ENCODE peak calls at places on chromosomes 6 and 20, in six cellular contexts. L, P, M, D, H and Y are unnamed samples.

GRCh38 chr6:11194399-11195274 is 37.8 kb downstream of the NEDD9 start:
- DNase-seq in L (no peak), P (no peak), M (peak), D (peak), H (peak), Y (no peak)

GRCh38 chr6:21971540-21971939 is 325.3 kb downstream of the PRL start:
- DNase-seq in L (no peak), P (no peak), M (no peak), D (no peak), H (no peak), Y (no peak)

GRCh38 chr20:10670521-10671220 is 3.1 kb downstream of the JAG1 start:
- DNase-seq in L (no peak), P (no peak), M (no peak), D (no peak), H (peak), Y (no peak)

GRCh38 chr20:32158351-32158750 is 48.8 kb downstream of the TM9SF4 start:
- DNase-seq in L (no peak), P (no peak), M (no peak), D (no peak), H (no peak), Y (no peak)

GRCh38 chr20:21520702-21521595 is 7.1 kb upstream of the NKX2-2 start:
- DNase-seq in L (no peak), P (no peak), M (no peak), D (peak), H (no peak), Y (no peak)

GRCh38 chr20:50312682-50313187 is 122.1 kb downstream of the CEBPB start:
- DNase-seq in L (peak), P (peak), M (no peak), D (peak), H (peak), Y (no peak)

GRCh38 chr6:115663681-115664080 is 397.0 kb downstream of the FRK start:
- DNase-seq in L (no peak), P (no peak), M (no peak), D (no peak), H (no peak), Y (no peak)

GRCh38 chr6:123520208-123520607 is 116.5 kb downstream of the TRDN start:
- DNase-seq in L (no peak), P (no peak), M (no peak), D (no peak), H (no peak), Y (no peak)

GRCh38 chr20:49561256-49561655 is 6.7 kb downstream of the PTGIS start:
- DNase-seq in L (no peak), P (no peak), M (no peak), D (no peak), H (no peak), Y (no peak)

GRCh38 chr6:11496152-11497060 is 41.1 kb upstream of the TMEM170B start:
- DNase-seq in L (no peak), P (peak), M (peak), D (peak), H (peak), Y (peak)

GRCh38 chr6:129766959-129767728 is 57.2 kb upstream of the ARHGAP18 start:
- DNase-seq in L (peak), P (no peak), M (peak), D (peak), H (peak), Y (peak)

GRCh38 chr6:7818480-7819165 is 92.0 kb downstream of the TXNDC5 start:
- DNase-seq in L (no peak), P (no peak), M (no peak), D (peak), H (no peak), Y (no peak)

GRCh38 chr6:154602708-154603107 is 92.2 kb upstream of the CNKSR3 start:
- DNase-seq in L (no peak), P (no peak), M (no peak), D (no peak), H (peak), Y (no peak)

GRCh38 chr6:150336299-150336698 is 32.5 kb upstream of the IYD start:
- DNase-seq in L (no peak), P (no peak), M (peak), D (peak), H (no peak), Y (no peak)

GRCh38 chr20:23361108-23361650 is 803 bp upstream of the GZF1 start:
- DNase-seq in L (no peak), P (no peak), M (peak), D (peak), H (peak), Y (no peak)

GRCh38 chr6:8047466-8048292 is 16.5 kb downstream of the BLOC1S5 start:
- DNase-seq in L (no peak), P (no peak), M (no peak), D (no peak), H (peak), Y (no peak)

GRCh38 chr6:17877196-17877889 is 110.1 kb downstream of the KIF13A start:
- DNase-seq in L (no peak), P (no peak), M (no peak), D (peak), H (peak), Y (no peak)

GRCh38 chr6:82867946-82868345 is 197.7 kb downstream of the UBE3D start:
- DNase-seq in L (no peak), P (no peak), M (no peak), D (no peak), H (no peak), Y (no peak)

GRCh38 chr20:63864545-63864977 is 509 bp upstream of the TPD52L2 start:
- DNase-seq in L (no peak), P (no peak), M (no peak), D (no peak), H (no peak), Y (no peak)

GRCh38 chr6:72787521-72788031 is 165.7 kb downstream of the KCNQ5 start:
- DNase-seq in L (no peak), P (peak), M (peak), D (peak), H (peak), Y (no peak)

GRCh38 chr6:107264357-107264831 is 149.1 kb upstream of the BEND3 start:
- DNase-seq in L (no peak), P (no peak), M (peak), D (peak), H (peak), Y (no peak)

GRCh38 chr6:54935739-54936138 is 89.2 kb downstream of the FAM83B start:
- DNase-seq in L (no peak), P (no peak), M (peak), D (peak), H (peak), Y (no peak)

DNA sequence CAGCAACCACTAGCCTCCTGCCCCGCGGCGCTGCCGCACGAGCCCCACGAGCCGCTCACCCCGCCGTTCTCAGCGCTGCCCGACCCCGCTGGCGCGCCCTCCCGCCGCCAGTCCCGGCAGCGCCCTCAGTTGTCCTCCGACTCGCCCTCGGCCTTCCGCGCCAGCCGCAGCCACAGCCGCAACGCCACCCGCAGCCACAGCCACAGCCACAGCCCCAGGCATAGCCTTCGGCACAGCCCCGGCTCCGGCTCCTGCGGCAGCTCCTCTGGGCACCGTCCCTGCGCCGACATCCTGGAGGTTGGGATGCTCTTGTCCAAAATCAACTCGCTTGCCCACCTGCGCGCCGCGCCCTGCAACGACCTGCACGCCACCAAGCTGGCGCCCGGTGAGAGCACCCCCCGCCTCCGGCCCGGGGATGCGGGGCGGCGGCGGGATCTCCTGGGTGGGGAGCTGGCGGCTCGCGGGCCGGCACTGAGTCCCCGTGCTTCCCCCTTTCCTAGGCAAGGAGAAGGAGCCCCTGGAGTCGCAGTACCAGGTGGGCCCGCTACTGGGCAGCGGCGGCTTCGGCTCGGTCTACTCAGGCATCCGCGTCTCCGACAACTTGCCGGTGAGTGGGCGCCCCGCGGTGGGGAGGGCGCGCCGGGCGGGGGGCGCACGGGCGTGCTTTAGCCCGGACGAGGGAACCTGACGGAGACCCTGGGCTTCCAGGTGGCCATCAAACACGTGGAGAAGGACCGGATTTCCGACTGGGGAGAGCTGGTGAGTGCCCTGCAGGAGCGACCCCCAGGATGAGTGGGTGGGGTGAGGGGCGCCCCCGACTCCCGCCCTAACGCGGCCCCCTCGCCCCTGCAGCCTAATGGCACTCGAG is 555 bp downstream of the PIM1 start:
- DNase-seq in L (peak), P (peak), M (peak), D (peak), H (no peak), Y (peak)
- TF ChIP-seq CTCF in L (no peak), P (no peak), M (peak), D (peak), H (peak), Y (no peak)

GRCh38 chr20:5806457-5807263 is 56.5 kb downstream of the SHLD1 start:
- DNase-seq in L (no peak), P (no peak), M (no peak), D (no peak), H (no peak), Y (no peak)
- TF ChIP-seq CTCF in L (no peak), P (no peak), M (no peak), D (no peak), H (no peak), Y (no peak)

DNA sequence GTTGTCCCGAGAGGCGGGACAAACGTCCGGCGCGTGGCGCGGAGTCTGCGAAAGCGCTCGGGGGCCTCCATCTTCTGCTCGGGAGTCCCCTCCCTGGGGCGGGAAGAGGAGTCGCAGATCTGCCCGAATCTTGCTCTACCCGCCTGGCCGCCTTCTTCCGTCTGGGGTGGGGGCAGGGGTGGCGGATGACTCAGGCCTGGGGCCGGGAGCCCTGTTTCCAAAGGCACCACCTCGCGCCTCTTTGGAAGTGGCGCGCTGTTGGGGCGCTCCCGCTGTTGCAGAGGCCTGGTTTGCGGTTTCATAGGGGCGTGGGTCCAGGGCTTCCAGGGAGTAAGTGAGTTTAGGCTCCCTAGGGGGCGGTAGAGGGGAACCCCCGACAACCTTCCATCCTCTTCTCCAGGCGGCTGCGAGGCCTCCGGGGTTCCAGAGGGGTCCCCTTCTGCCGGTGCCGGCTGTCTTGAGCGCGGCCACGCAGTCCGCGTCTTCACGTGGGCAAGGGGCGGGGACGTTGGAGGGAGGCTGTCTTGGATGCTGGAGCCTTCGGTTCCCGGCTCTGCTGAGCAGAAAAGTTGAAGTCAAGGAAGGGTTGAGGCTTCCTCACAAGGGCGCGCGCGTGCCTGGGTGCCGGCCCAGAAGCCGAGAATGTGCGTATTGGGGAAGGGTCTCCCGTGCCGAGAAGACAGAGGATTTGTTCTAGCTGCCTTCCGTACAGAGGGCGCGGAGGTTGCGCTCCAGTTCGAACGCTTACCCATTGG is 2.6 kb upstream of the TFAP2C start:
- DNase-seq in L (no peak), P (no peak), M (peak), D (peak), H (no peak), Y (peak)
- TF ChIP-seq CTCF in L (no peak), P (no peak), M (peak), D (peak), H (peak), Y (peak)

GRCh38 chr20:14259691-14260090 is 77.7 kb downstream of the FLRT3 start:
- DNase-seq in L (no peak), P (no peak), M (no peak), D (peak), H (no peak), Y (no peak)

DNA sequence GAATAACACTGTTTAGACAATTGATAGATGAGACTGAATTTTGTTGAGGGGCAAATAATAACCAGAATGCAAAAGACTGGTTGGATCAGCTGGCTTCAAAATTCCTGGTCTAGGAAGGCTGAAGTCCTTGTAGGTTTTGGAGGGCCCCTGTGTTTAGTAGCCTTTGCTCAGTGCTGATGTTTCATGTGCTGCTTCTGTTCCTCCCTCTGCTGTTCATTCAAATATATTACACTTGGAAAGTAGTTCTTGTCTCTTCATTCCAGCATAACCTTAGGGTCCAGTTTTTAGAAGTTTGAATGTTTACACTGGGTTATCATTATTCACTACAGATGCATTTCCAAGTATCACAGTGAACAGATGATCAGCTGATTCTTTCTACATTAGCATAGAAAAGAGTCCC is 72.5 kb downstream of the FLRT3 start:
- DNase-seq in L (no peak), P (no peak), M (peak), D (peak), H (peak), Y (no peak)
- TF ChIP-seq CTCF in L (no peak), P (no peak), M (peak), D (peak), H (peak), Y (peak)

GRCh38 chr20:46683939-46684750 is 5.1 kb downstream of the TP53RK start:
- DNase-seq in L (peak), P (peak), M (peak), D (peak), H (peak), Y (peak)

GRCh38 chr20:46688151-46689081 is 828 bp downstream of the TP53RK start:
- DNase-seq in L (no peak), P (no peak), M (peak), D (no peak), H (peak), Y (no peak)

GRCh38 chr20:46690219-46691111 is 1.2 kb upstream of the TP53RK start:
- DNase-seq in L (no peak), P (no peak), M (no peak), D (no peak), H (no peak), Y (no peak)

GRCh38 chr20:46689754-46690085 is 476 bp upstream of the TP53RK start:
- DNase-seq in L (no peak), P (no peak), M (no peak), D (no peak), H (no peak), Y (no peak)

GRCh38 chr20:46689082-46689753 is at the start of gene TP53RK:
- DNase-seq in L (peak), P (peak), M (peak), D (peak), H (peak), Y (peak)
- TF ChIP-seq CTCF in L (peak), P (no peak), M (no peak), D (peak), H (no peak), Y (peak)

DNA sequence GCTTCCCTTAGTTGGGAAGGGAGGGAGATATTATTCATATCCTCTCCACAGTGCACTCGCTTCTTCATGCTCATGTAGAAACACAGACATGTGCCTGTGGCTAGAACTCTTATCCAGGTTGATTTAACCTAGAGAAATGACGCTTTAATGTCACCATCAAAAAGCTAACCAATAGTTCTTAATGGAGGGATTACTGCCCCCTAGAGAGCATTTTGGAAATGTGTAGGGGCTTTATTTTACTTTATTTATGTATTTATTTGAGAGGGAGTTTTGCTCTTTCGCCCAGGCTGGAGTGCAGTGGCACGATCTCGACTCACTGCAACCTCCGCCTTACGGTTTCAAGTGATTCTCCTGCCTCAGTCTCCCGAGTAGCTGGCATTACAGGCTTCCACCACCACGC is 229.6 kb downstream of the SOD2 start:
- DNase-seq in L (no peak), P (no peak), M (peak), D (peak), H (no peak), Y (no peak)
- TF ChIP-seq CTCF in L (no peak), P (no peak), M (peak), D (peak), H (peak), Y (peak)

GRCh38 chr6:110618591-110619267 is 142.3 kb upstream of the SLC22A16 start:
- DNase-seq in L (no peak), P (no peak), M (peak), D (no peak), H (peak), Y (peak)
- TF ChIP-seq CTCF in L (no peak), P (no peak), M (peak), D (peak), H (peak), Y (peak)